ENCODE peak calls at places on chromosomes 4 and X, in nine cellular contexts. N, C, R, U, W, E, M, S and O are unnamed samples. For H3K4me1, the result is how much of the 10 kb centered on the place peaks cover.

GRCh38 chr4:56976878-56977320 is 507 bp downstream of the NOA1 start:
- DNase-seq in M (peak), R (peak), N (peak), W (peak), S (no peak), C (peak), E (peak), U (peak), O (peak)

GRCh38 chr4:152780267-152780811 is 585 bp downstream of the ARFIP1 start:
- DNase-seq in R (no peak), S (no peak), E (no peak), N (peak), M (no peak), C (no peak), U (no peak), W (peak), O (no peak)

GRCh38 chrX:51192104-51192503 is 140.5 kb upstream of the NUDT10 start:
- DNase-seq in S (no peak), C (no peak), U (no peak), R (no peak), W (no peak), E (no peak), M (no peak), N (no peak), O (no peak)

GRCh38 chr4:151744614-151745013 is 16.2 kb downstream of the GATB start:
- DNase-seq in U (no peak), W (peak), C (no peak), N (no peak), M (no peak), R (no peak), E (peak), S (no peak), O (no peak)

GRCh38 chr4:148430847-148431246 is 11.4 kb downstream of the NR3C2 start:
- DNase-seq in W (no peak), C (no peak), E (no peak), U (no peak), N (no peak), S (no peak), R (no peak), M (no peak), O (no peak)

GRCh38 chr4:78581626-78582025 is 30.1 kb downstream of the ANXA3 start:
- DNase-seq in W (no peak), E (no peak), N (no peak), S (no peak), U (no peak), C (no peak), R (no peak), M (no peak), O (no peak)

GRCh38 chrX:135512508-135513139 is 7.8 kb upstream of the INTS6L start:
- DNase-seq in W (no peak), S (no peak), E (no peak), U (no peak), N (no peak), R (no peak), C (no peak), M (no peak), O (no peak)

GRCh38 chrX:121456315-121456714 is 408.9 kb downstream of the GLUD2 start:
- DNase-seq in R (no peak), N (no peak), S (no peak), W (no peak), M (no peak), U (no peak), C (no peak), E (no peak), O (no peak)

GRCh38 chrX:29903365-29903764 is 312.0 kb upstream of the MAGEB2 start:
- DNase-seq in E (peak), C (no peak), U (no peak), R (no peak), S (no peak), N (no peak), M (no peak), W (no peak), O (no peak)

GRCh38 chrX:144717682-144718081 is 529.6 kb upstream of the SPANXN1 start:
- DNase-seq in E (no peak), M (no peak), C (no peak), R (no peak), U (no peak), N (no peak), W (no peak), S (no peak), O (no peak)

DNA sequence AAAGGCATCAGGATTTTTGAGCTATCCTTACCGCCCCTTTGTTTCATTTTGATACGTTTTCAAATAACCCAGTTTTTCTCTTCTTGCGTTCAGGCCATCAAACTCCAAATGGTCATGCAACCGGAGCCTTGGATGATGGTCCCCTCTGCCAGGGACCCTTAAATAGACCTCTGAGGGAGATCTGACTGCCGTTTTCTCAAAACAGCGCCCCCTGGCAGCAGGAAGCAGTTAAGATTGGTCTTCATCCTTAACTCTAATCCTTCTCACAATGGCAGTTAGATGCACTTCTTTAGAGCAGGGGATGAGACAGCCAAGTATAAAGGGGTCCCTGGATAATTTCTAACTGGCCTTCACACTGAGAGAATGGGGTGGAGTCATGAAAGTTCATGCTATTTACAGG is 525.0 kb upstream of the SPANXN1 start:
- DNase-seq in R (no peak), W (no peak), M (no peak), C (no peak), N (no peak), E (no peak), S (no peak), U (no peak), O (no peak)
- TF ChIP-seq CTCF in R (no peak), W (no peak), M (no peak), C (no peak), N (no peak), E (no peak), S (no peak), U (no peak), O (no peak)

DNA sequence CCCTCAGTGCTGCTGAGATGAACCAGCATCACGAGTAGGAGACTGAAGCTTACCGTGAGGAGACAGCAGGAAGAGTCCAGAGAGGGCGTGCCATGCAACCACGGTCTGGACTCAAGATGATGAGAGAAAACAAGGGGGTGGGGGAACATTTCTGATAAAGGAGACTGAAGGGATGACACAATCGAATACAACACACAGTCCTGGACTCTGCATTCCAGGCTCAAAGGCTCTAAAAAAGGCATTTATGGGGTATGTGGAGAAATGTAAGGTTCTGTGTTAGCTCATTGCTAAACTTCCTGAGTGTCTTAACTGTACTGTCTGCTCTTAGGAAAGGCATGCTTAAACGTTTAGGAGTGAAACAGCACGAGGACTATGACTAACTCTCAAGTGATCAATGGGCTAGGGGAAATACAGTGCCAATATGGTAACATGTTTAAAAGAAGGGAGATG is 20.6 kb upstream of the IRAK1 start:
- DNase-seq in S (no peak), R (no peak), W (no peak), U (no peak), E (peak), N (no peak), M (no peak), C (no peak), O (no peak)
- H3K4me1 ChIP-seq in S (under half), R (under half), W (under half), U (half or more), E (under half), N (under half), M (under half), C (under half), O (half or more)

DNA sequence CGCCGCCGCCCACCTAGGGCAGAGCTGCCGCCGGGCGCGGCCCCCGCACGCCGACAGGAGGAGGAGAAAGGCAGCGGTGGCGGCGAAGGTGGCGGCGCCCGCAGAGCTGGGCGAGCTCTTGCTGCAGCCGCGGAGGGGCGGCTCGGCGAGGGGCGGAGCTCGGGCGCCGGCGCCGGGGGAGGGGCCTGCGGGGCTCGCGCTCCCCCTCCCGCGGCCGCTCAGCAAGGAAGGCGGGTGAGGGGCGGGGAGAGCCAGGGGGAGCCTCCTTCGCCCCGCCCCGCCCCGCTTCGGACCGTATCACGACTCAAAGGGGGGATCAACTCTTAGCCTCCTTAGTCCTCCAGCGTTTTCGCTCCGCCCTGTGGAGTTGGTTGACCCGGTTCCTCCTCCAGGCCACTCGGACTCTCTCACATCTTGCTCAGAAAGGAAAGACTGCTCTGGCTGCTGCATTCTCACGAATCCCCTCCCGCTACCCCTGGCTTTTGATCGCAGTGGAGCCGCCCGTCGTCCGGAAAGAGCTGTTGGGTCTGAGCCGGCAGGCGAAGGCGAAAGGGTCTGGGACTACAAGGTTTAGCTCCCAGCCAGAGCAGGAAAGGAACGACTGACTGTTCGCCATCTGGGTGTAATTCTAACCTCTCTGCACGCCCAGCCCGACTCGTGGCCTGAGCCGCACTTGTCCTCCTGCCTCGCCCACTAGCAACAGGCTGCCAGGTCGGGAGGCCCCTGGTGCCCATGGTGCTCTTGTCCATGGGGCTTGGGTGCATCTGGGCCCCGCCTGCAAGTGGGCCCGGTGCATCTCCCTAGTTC is at the start of gene ATP8A1:
- DNase-seq in W (peak), C (no peak), M (peak), U (peak), N (peak), R (peak), S (peak), E (peak), O (peak)
- TF ChIP-seq POLR2A in W (peak), C (no peak), M (peak), U (no peak), N (peak), R (peak), S (no peak), E (peak), O (peak)

DNA sequence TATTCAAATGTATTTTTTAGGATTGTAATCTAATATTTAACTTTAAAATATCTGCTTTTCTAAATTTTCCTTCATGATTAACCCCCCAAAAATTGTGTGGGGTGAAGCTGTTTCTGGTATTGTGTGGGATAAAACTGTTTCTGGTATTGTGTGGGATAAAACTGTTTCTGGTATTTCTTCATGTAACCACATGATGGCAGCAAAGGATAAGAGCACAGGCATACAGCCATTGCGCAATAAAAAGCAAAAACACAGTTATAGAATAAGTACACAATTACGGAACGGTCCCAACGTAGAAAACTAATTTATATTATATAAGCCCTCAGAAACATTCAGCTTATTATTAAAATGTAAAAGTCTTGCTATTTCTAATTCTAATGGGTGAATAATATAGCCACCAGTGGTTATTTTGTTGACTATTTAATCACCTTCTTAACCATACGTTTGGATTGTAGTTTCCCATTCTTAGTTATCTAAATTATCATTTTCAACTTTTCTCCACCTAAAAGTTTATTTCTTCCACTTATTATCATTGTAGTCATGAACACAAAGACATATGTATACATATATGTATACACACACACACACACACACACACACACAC is 333.9 kb upstream of the FSTL5 start:
- DNase-seq in M (no peak), C (no peak), U (no peak), S (no peak), W (peak), E (peak), R (no peak), N (no peak), O (peak)
- TF ChIP-seq CTCF in M (peak), C (peak), U (peak), S (peak), W (peak), E (peak), R (peak), N (peak), O (peak)

DNA sequence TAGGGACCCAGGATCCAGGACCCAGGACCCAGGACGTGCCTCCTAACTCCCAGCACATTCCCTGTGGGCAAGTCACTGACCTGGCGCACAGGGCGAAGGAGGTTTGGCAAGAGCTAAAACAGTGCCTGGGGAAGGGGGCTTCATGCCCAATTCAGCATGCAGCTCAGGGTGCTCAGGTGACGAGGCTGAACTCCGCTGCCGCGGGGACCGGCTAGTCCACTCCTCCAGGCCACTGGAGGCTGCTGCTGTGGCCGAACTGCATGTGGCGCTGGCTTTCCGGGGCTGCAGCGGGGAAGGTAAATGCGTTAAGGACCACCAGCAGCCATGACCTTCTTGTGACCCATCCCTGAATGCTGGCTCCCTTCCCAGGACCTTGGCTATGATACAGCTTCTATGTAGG is 4.9 kb upstream of the PIM2 start:
- DNase-seq in N (no peak), C (no peak), U (no peak), S (no peak), R (no peak), E (no peak), M (no peak), W (no peak), O (no peak)
- H3K4me1 ChIP-seq in N (under half), C (under half), U (under half), S (under half), R (under half), E (under half), M (under half), W (under half), O (under half)

GRCh38 chrX:11757729-11758399 is at the start of gene MSL3:
- DNase-seq in C (no peak), M (peak), W (peak), E (peak), S (peak), R (peak), N (peak), U (peak), O (peak)
- TF ChIP-seq POLR2A in C (no peak), M (no peak), W (peak), E (peak), S (no peak), R (peak), N (peak), U (no peak), O (peak)

DNA sequence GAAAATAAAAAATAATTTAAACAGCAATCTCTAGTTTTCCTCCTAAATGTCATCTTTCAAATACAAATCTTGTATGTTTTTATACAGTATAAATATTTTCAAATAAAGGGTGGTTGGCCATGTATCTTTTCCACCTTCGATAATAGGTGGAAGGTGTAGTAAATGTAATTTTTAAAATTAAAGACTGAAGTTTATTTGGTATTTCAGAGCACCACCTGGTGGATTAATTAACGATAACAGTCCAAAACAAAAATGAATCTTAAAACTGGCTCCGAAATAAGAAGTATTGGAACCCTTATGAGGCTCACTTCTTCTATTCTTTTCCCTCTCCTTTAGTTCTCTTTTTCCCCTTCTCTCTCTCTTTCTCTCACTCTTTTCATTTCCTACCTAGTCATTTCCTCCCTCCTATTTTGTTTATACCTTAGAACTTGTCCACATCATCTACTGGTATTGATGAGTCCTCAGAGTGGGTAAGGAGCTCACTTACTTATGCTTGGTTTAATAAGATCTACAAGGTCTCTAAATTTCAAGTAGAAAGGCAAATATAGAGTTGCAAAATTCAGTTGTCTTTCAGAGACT is 82.9 kb upstream of the EXOC1L start:
- DNase-seq in S (no peak), N (no peak), E (peak), U (no peak), M (no peak), C (no peak), W (no peak), R (no peak), O (no peak)
- TF ChIP-seq CTCF in S (peak), N (no peak), E (peak), U (no peak), M (no peak), C (no peak), W (peak), R (peak), O (peak)

DNA sequence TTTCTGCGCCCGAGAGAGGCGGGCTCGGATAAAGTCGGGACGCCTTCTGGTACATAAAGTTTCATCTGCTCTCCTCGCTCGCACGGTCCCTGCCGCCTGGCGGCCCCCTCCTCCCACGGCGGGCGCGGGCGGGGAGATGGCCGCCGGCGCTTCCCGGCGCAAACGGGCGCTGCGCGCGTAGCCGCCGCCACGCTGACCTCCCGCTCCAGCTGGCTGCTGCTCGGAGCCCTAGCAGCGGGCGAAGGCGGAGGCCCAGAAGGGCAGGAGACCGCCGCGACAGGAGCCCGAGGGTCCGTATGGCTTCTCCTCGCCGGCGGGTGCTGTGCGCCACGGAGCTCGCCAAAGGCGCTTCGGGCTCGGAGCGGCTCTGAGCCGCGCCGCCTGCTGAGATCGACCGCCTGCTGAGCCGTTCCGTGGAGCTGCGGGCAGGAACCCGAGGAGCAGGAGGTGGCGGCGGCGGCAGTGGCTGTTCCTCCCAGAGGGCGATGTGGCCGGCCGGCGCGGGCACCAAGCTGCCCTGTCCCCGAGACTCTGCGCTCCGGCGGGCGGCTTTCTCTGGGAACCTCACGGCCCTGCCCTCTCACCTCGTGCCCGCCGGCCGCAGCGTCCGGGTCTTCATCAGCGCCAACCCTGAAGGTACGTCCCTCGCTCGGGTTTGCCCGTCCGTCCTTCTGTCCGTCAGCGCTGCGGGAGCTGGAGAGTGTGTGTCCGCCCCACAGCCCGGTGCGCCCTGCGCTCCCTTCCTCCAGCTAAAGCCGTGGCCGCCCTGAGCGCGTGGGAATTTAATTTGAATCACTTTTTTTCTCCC is at the start of gene NWD2:
- DNase-seq in W (no peak), E (no peak), N (no peak), S (no peak), C (no peak), M (no peak), R (peak), U (no peak), O (peak)
- H3K4me1 ChIP-seq in W (under half), E (under half), N (under half), S (under half), C (under half), M (under half), R (under half), U (under half), O (under half)

DNA sequence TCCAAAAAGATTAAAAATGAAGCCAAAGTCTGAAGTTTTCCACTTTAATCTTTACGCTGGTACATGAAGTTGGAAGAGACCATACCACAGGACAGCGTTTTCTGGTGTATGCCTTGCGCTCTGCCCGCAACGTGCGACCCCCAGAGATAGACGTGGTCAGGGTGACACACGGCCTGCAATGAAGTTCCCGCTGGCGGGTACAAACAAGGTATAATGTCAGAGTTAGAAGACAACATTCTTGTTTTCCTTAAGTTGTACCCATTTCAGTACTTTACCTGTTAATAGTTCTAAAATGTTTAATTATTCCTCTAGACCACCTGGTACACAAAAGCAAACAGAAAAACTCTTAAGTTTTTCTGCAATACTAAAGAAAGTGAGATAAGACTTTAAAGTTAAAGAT is 4.8 kb downstream of the HNRNPDL start:
- DNase-seq in U (no peak), E (no peak), W (no peak), C (no peak), N (no peak), R (no peak), S (no peak), M (no peak), O (no peak)
- TF ChIP-seq POLR2A in U (no peak), E (no peak), W (no peak), C (no peak), N (no peak), R (no peak), S (no peak), M (no peak), O (no peak)